ENCODE peak calls at places on chromosome X, in four cellular contexts. O is NT2/D1, V is left ventricle myocardium inferior, Z is keratinocyte. G is an unnamed sample. For H3K27me3, the result is how much of the 10 kb centered on the place peaks cover.

GRCh38 chrX:127058220-127058619 is 238.7 kb downstream of the PRR32 start:
- DNase-seq in O (no peak), V (no peak), Z (no peak), G (no peak)

GRCh38 chrX:154815274-154815818 is 10.1 kb upstream of the MPP1 start:
- DNase-seq in O (no peak), V (no peak), Z (no peak), G (no peak)

GRCh38 chrX:48636776-48637175 is 39.5 kb downstream of the WDR13 start:
- DNase-seq in O (no peak), V (no peak), Z (no peak), G (no peak)

GRCh38 chrX:117120700-117121099 is 657.9 kb upstream of the CT83 start:
- DNase-seq in O (peak), V (no peak), Z (no peak), G (no peak)

GRCh38 chrX:151448509-151448908 is 51.5 kb downstream of the VMA21 start:
- DNase-seq in O (no peak), V (no peak), Z (no peak), G (no peak)

GRCh38 chrX:109952985-109953905 is 49.7 kb upstream of the TMEM164 start:
- DNase-seq in O (no peak), V (no peak), Z (no peak), G (no peak)

GRCh38 chrX:69605521-69605920 is 10.4 kb upstream of the EDA start:
- DNase-seq in O (no peak), V (no peak), Z (no peak), G (no peak)

GRCh38 chrX:25873196-25873595 is 264.9 kb upstream of the MAGEB18 start:
- DNase-seq in O (no peak), V (no peak), Z (peak), G (no peak)

GRCh38 chrX:34810364-34810763 is 132.2 kb upstream of the FAM47B start:
- DNase-seq in O (no peak), V (no peak), Z (no peak), G (no peak)

GRCh38 chrX:96538104-96538725 is 146.4 kb upstream of the DIAPH2 start:
- DNase-seq in O (no peak), V (no peak), Z (no peak), G (no peak)

GRCh38 chrX:154485150-154486051 is 1.0 kb downstream of the UBL4A start:
- DNase-seq in O (no peak), V (no peak), Z (no peak), G (no peak)

GRCh38 chrX:40542972-40543371 is 37.8 kb upstream of the ATP6AP2 start:
- DNase-seq in O (no peak), V (no peak), Z (no peak), G (no peak)

GRCh38 chrX:151722241-151722846 is 6.5 kb downstream of the FATE1 start:
- DNase-seq in O (no peak), V (peak), Z (no peak), G (peak)

GRCh38 chrX:134542485-134542884 is 82.5 kb downstream of the HPRT1 start:
- DNase-seq in O (no peak), V (no peak), Z (no peak), G (peak)

GRCh38 chrX:41382699-41383645 is 49.0 kb downstream of the DDX3X start:
- DNase-seq in O (no peak), V (no peak), Z (no peak), G (no peak)

GRCh38 chrX:40340116-40340515 is 240.7 kb upstream of the ATP6AP2 start:
- DNase-seq in O (no peak), V (no peak), Z (no peak), G (no peak)

GRCh38 chrX:252421-253291 is 28.5 kb upstream of the PLCXD1 start:
- DNase-seq in O (no peak), V (no peak), Z (no peak), G (no peak)

GRCh38 chrX:12999422-12999821 is 24.5 kb downstream of the TMSB4X start:
- DNase-seq in O (no peak), V (no peak), Z (no peak), G (no peak)

GRCh38 chrX:111394581-111394980 is 17.4 kb downstream of the DCX start:
- DNase-seq in O (no peak), V (no peak), Z (no peak), G (no peak)

GRCh38 chrX:104098919-104099318 is 13.4 kb upstream of the ZCCHC18 start:
- DNase-seq in O (no peak), V (no peak), Z (no peak), G (no peak)

GRCh38 chrX:13092455-13092941 is 48.1 kb upstream of the FAM9C start:
- DNase-seq in O (no peak), V (no peak), Z (no peak), G (no peak)

GRCh38 chrX:49263631-49264030 is 879 bp downstream of the FOXP3 start:
- DNase-seq in O (no peak), V (no peak), Z (no peak), G (no peak)

GRCh38 chrX:130091976-130092522 is 18.2 kb downstream of the ELF4 start:
- DNase-seq in O (no peak), V (peak), Z (no peak), G (peak)
- H3K4me3 ChIP-seq in O (no peak), V (no peak), Z (no peak), G (no peak)

DNA sequence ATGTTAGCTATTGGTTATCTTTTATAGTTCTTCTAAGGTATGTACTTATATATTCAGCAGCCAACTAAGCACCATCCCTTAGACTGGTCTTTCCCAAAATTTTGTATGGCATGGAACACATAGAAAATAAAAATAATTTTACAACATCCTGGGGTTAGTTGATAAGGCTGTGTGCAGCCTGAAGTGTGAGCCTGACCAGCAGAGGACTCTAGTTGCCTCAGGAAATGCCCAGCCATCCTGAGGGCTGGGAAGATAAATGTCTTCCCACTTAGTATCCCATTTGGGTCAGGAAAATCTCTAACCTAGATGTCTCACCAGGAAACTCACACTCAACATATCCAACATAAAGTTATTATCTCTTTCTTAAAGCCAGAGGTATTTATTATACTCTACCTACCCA is 251.4 kb upstream of the POF1B start:
- DNase-seq in O (no peak), V (no peak), Z (no peak), G (no peak)
- H3K27me3 ChIP-seq in O (under half), V (under half), Z (under half), G (under half)

GRCh38 chrX:46582964-46583363 is 9.4 kb downstream of the CHST7 start:
- DNase-seq in O (no peak), V (no peak), Z (peak), G (no peak)

GRCh38 chrX:46587753-46588171 is 14.2 kb downstream of the CHST7 start:
- DNase-seq in O (no peak), V (peak), Z (no peak), G (no peak)

GRCh38 chrX:46588263-46588662 is 14.7 kb downstream of the CHST7 start:
- DNase-seq in O (no peak), V (peak), Z (no peak), G (no peak)

GRCh38 chrX:46589977-46590723 is 16.6 kb downstream of the CHST7 start:
- DNase-seq in O (no peak), V (no peak), Z (no peak), G (no peak)

GRCh38 chrX:46587158-46587557 is 13.6 kb downstream of the CHST7 start:
- DNase-seq in O (no peak), V (no peak), Z (no peak), G (no peak)
- H3K4me3 ChIP-seq in O (no peak), V (peak), Z (no peak), G (no peak)

DNA sequence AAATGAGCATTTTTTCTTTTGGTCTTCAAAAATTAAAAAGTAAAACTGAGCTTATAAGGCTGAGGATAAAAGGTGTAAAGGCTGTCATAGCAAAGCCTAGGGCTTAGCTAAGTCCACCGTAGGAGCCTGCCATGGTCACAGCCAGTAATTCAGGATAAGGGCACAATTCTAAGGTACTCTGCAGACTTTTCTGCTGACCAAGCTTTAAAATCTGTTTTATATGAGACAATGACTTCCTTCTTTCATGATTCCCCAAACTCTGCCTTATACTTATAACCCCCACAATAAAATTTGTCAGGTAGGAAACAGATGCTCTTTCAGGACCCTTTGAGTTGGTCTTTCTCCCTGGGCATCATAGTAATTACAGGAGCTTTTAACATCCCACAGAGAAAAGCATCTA is 138.5 kb downstream of the COL4A6 start:
- DNase-seq in O (no peak), V (no peak), Z (no peak), G (no peak)
- H3K27me3 ChIP-seq in O (under half), V (under half), Z (under half), G (under half)

DNA sequence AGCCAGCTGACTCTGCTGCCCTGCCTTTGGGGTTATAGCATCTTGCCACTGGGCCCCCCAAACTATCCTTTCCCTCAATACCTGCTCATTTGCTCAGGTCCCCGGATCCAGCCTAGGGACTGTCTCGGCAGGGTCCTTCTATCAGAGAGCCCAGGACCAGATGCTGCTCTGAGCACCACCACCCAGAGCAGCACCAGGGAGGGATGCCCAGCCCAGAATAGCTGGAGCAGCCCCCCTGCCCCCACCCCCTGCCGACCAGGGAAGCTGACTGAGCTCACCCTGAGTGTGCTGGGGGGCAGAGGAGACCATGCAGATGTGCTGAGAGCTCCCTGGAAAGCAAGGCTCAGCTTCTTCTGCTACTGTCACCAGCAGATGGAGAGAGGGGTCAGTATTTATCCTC is 103.6 kb upstream of the IGSF1 start:
- DNase-seq in O (no peak), V (no peak), Z (no peak), G (no peak)
- H3K4me3 ChIP-seq in O (no peak), V (no peak), Z (no peak), G (no peak)

GRCh38 chrX:114584434-114584943 is 603 bp downstream of the HTR2C start:
- DNase-seq in O (no peak), V (no peak), Z (no peak), G (peak)
- H3K27me3 ChIP-seq in O (under half), V (half or more), Z (half or more), G (half or more)

GRCh38 chrX:6227445-6227820 is 1.2 kb downstream of the NLGN4X start:
- DNase-seq in O (no peak), V (no peak), Z (no peak), G (peak)
- H3K4me3 ChIP-seq in O (peak), V (peak), Z (no peak), G (peak)

GRCh38 chrX:107845625-107846024 is 20.0 kb downstream of the MID2 start:
- DNase-seq in O (no peak), V (no peak), Z (no peak), G (no peak)
- H3K27me3 ChIP-seq in O (under half), V (under half), Z (under half), G (under half)

G was measured in H7.